ENCODE peak calls at places on chromosome 14, in four cellular contexts. One of them, this sample, is unnamed.

GRCh38 chr14:98008381-98009113 is 1211.4 kb downstream of the VRK1 start:
- DNase-seq in H1: no peak
- DNase-seq in HepG2: no peak
- DNase-seq in GM12878: no peak
- DNase-seq in this sample: no peak

GRCh38 chr14:104872469-104873341 is 7.6 kb downstream of the CEP170B start:
- DNase-seq in H1: no peak
- DNase-seq in HepG2: no peak
- DNase-seq in GM12878: no peak
- DNase-seq in this sample: no peak

GRCh38 chr14:61358812-61359211 is 37.4 kb downstream of the PRKCH start:
- DNase-seq in H1: no peak
- DNase-seq in HepG2: no peak
- DNase-seq in GM12878: no peak
- DNase-seq in this sample: no peak

GRCh38 chr14:58805057-58805456 is 167.3 kb downstream of the DACT1 start:
- DNase-seq in H1: no peak
- DNase-seq in HepG2: no peak
- DNase-seq in GM12878: no peak
- DNase-seq in this sample: peak

GRCh38 chr14:22252591-22253178 is 336.3 kb downstream of the DAD1 start:
- DNase-seq in H1: no peak
- DNase-seq in HepG2: no peak
- DNase-seq in GM12878: no peak
- DNase-seq in this sample: no peak

GRCh38 chr14:96136361-96136760 is 68.3 kb upstream of the BDKRB2 start:
- DNase-seq in H1: no peak
- DNase-seq in HepG2: no peak
- DNase-seq in GM12878: no peak
- DNase-seq in this sample: no peak

GRCh38 chr14:52078093-52078492 is 9.2 kb upstream of the NID2 start:
- DNase-seq in H1: no peak
- DNase-seq in HepG2: no peak
- DNase-seq in GM12878: no peak
- DNase-seq in this sample: no peak

GRCh38 chr14:68361231-68361630 is 431.6 kb downstream of the ZFP36L1 start:
- DNase-seq in H1: no peak
- DNase-seq in HepG2: no peak
- DNase-seq in GM12878: no peak
- DNase-seq in this sample: no peak

GRCh38 chr14:31336646-31337045 is 83.7 kb downstream of the HEATR5A start:
- DNase-seq in H1: no peak
- DNase-seq in HepG2: peak
- DNase-seq in GM12878: no peak
- DNase-seq in this sample: no peak

GRCh38 chr14:69763761-69764510 is 3.0 kb upstream of the SRSF5 start:
- DNase-seq in H1: no peak
- DNase-seq in HepG2: no peak
- DNase-seq in GM12878: no peak
- DNase-seq in this sample: no peak

GRCh38 chr14:100147181-100147631 is 12.2 kb downstream of the DEGS2 start:
- DNase-seq in H1: no peak
- DNase-seq in HepG2: no peak
- DNase-seq in GM12878: no peak
- DNase-seq in this sample: no peak

GRCh38 chr14:31268216-31268615 is 60.6 kb upstream of the HECTD1 start:
- DNase-seq in H1: no peak
- DNase-seq in HepG2: no peak
- DNase-seq in GM12878: no peak
- DNase-seq in this sample: no peak

GRCh38 chr14:44634692-44635091 is 127.6 kb upstream of the FSCB start:
- DNase-seq in H1: no peak
- DNase-seq in HepG2: no peak
- DNase-seq in GM12878: no peak
- DNase-seq in this sample: no peak

GRCh38 chr14:50311337-50311973 is 574 bp downstream of the L2HGDH start:
- DNase-seq in H1: no peak
- DNase-seq in HepG2: peak
- DNase-seq in GM12878: no peak
- DNase-seq in this sample: no peak

GRCh38 chr14:88682495-88683114 is 110.1 kb downstream of the EML5 start:
- DNase-seq in H1: peak
- DNase-seq in HepG2: no peak
- DNase-seq in GM12878: no peak
- DNase-seq in this sample: no peak

GRCh38 chr14:41761204-41761603 is 154.5 kb downstream of the LRFN5 start:
- DNase-seq in H1: no peak
- DNase-seq in HepG2: no peak
- DNase-seq in GM12878: no peak
- DNase-seq in this sample: no peak

GRCh38 chr14:61455351-61455750 is 134.0 kb downstream of the PRKCH start:
- DNase-seq in H1: no peak
- DNase-seq in HepG2: no peak
- DNase-seq in GM12878: no peak
- DNase-seq in this sample: no peak

GRCh38 chr14:30906752-30907658 is 32.6 kb downstream of the COCH start:
- DNase-seq in H1: no peak
- DNase-seq in HepG2: peak
- DNase-seq in GM12878: no peak
- DNase-seq in this sample: peak

GRCh38 chr14:75961662-75962061 is 20.1 kb downstream of the TGFB3 start:
- DNase-seq in H1: no peak
- DNase-seq in HepG2: no peak
- DNase-seq in GM12878: no peak
- DNase-seq in this sample: no peak
- TF ChIP-seq SUZ12 in H1: no peak
- TF ChIP-seq SUZ12 in HepG2: no peak
- TF ChIP-seq SUZ12 in GM12878: no peak
- TF ChIP-seq SUZ12 in this sample: no peak

GRCh38 chr14:90213099-90213748 is 43.1 kb upstream of the PSMC1 start:
- DNase-seq in H1: no peak
- DNase-seq in HepG2: no peak
- DNase-seq in GM12878: no peak
- DNase-seq in this sample: no peak
- TF ChIP-seq SUZ12 in H1: no peak
- TF ChIP-seq SUZ12 in HepG2: no peak
- TF ChIP-seq SUZ12 in GM12878: no peak
- TF ChIP-seq SUZ12 in this sample: no peak

DNA sequence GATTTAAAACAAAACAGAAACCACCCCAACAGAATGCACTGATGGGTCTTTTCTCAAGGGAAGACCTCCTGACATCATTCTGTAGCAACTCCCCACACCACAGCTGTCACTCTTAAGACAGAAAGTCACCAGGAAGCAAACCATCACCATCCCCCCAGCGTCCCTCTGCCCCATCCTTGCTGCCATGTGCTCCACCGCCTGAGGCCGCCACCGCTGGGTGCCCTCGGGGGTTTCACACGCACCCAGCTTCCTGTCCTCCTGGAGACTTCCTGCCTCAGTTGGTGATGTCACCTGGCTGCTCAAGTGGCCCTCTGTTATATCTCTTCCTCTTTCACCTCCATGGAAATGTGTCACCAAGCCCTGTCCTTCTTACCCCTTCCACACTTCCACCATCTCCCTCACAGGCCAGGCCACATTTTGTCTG is 71.4 kb upstream of the GPR68 start:
- DNase-seq in H1: no peak
- DNase-seq in HepG2: no peak
- DNase-seq in GM12878: peak
- DNase-seq in this sample: no peak
- TF ChIP-seq SUZ12 in H1: no peak
- TF ChIP-seq SUZ12 in HepG2: no peak
- TF ChIP-seq SUZ12 in GM12878: no peak
- TF ChIP-seq SUZ12 in this sample: no peak

GRCh38 chr14:64324461-64325255 is 30.5 kb upstream of the ESR2 start:
- DNase-seq in H1: no peak
- DNase-seq in HepG2: no peak
- DNase-seq in GM12878: no peak
- DNase-seq in this sample: no peak
- TF ChIP-seq SUZ12 in H1: no peak
- TF ChIP-seq SUZ12 in HepG2: no peak
- TF ChIP-seq SUZ12 in GM12878: no peak
- TF ChIP-seq SUZ12 in this sample: no peak

GRCh38 chr14:105927661-105928060 is 401.3 kb downstream of the TMEM121 start:
- DNase-seq in H1: no peak
- DNase-seq in HepG2: no peak
- DNase-seq in GM12878: no peak
- DNase-seq in this sample: no peak
- TF ChIP-seq SUZ12 in H1: no peak
- TF ChIP-seq SUZ12 in HepG2: no peak
- TF ChIP-seq SUZ12 in GM12878: no peak
- TF ChIP-seq SUZ12 in this sample: no peak

GRCh38 chr14:76923422-76924362 is 97.5 kb downstream of the LRRC74A start:
- DNase-seq in H1: no peak
- DNase-seq in HepG2: no peak
- DNase-seq in GM12878: no peak
- DNase-seq in this sample: no peak
- TF ChIP-seq SUZ12 in H1: no peak
- TF ChIP-seq SUZ12 in HepG2: no peak
- TF ChIP-seq SUZ12 in GM12878: no peak
- TF ChIP-seq SUZ12 in this sample: no peak

GRCh38 chr14:75223664-75224154 is 47.3 kb upstream of the TMED10 start:
- DNase-seq in H1: no peak
- DNase-seq in HepG2: no peak
- DNase-seq in GM12878: peak
- DNase-seq in this sample: no peak
- TF ChIP-seq SUZ12 in H1: no peak
- TF ChIP-seq SUZ12 in HepG2: no peak
- TF ChIP-seq SUZ12 in GM12878: no peak
- TF ChIP-seq SUZ12 in this sample: no peak

GRCh38 chr14:71638523-71639196 is 293.6 kb upstream of the RGS6 start:
- DNase-seq in H1: no peak
- DNase-seq in HepG2: no peak
- DNase-seq in GM12878: no peak
- DNase-seq in this sample: no peak
- TF ChIP-seq SUZ12 in H1: no peak
- TF ChIP-seq SUZ12 in HepG2: no peak
- TF ChIP-seq SUZ12 in GM12878: no peak
- TF ChIP-seq SUZ12 in this sample: no peak